ENCODE peak calls at places on chromosomes 5 and 9, in four cellular contexts. A is hepatocyte, G is left ventricle myocardium inferior, Z is prostate gland. K is an unnamed sample.

GRCh38 chr5:73280821-73281746 is 108.1 kb downstream of the TMEM174 start:
- DNase-seq in A (no peak), G (no peak), Z (peak), K (peak)

GRCh38 chr9:7597716-7598115 is 201.9 kb downstream of the DMAC1 start:
- DNase-seq in A (no peak), G (no peak), Z (no peak), K (no peak)

GRCh38 chr5:93433422-93433821 is 147.6 kb downstream of the NR2F1-AS1 start:
- DNase-seq in A (no peak), G (no peak), Z (no peak), K (no peak)

GRCh38 chr9:9752722-9753121 is 860.1 kb downstream of the PTPRD start:
- DNase-seq in A (peak), G (no peak), Z (no peak), K (no peak)

GRCh38 chr5:122076023-122076422 is 2.0 kb downstream of the LOX start:
- DNase-seq in A (no peak), G (no peak), Z (no peak), K (no peak)

GRCh38 chr9:4680178-4680535 is 788 bp downstream of the CDC37L1 start:
- DNase-seq in A (peak), G (no peak), Z (no peak), K (no peak)

GRCh38 chr5:9156282-9156681 is 389.6 kb downstream of the SEMA5A start:
- DNase-seq in A (peak), G (no peak), Z (no peak), K (no peak)

GRCh38 chr5:163529698-163530097 is 24.3 kb downstream of the MAT2B start:
- DNase-seq in A (no peak), G (peak), Z (no peak), K (no peak)

GRCh38 chr9:124676159-124676551 is 95.0 kb downstream of the NR6A1 start:
- DNase-seq in A (no peak), G (no peak), Z (no peak), K (peak)

GRCh38 chr5:43020294-43020711 is 19.8 kb downstream of the ANXA2R start:
- DNase-seq in A (no peak), G (no peak), Z (no peak), K (no peak)

GRCh38 chr9:684950-685340 is 156.6 kb upstream of the DMRT1 start:
- DNase-seq in A (peak), G (no peak), Z (no peak), K (no peak)

GRCh38 chr5:131264453-131265200 is 774 bp downstream of the CDC42SE2 start:
- DNase-seq in A (peak), G (peak), Z (peak), K (no peak)

GRCh38 chr5:125269926-125270325 is 523.5 kb upstream of the ZNF608 start:
- DNase-seq in A (peak), G (no peak), Z (no peak), K (no peak)

GRCh38 chr9:124190761-124191160 is 67.0 kb upstream of the NEK6 start:
- DNase-seq in A (no peak), G (no peak), Z (no peak), K (no peak)

GRCh38 chr9:133029994-133030316 is 842 bp upstream of the GTF3C5 start:
- DNase-seq in A (no peak), G (peak), Z (no peak), K (no peak)

GRCh38 chr9:136264803-136265405 is 19.3 kb upstream of the QSOX2 start:
- DNase-seq in A (no peak), G (no peak), Z (no peak), K (no peak)

GRCh38 chr5:113123563-113123962 is 147.0 kb downstream of the DCP2 start:
- DNase-seq in A (peak), G (no peak), Z (no peak), K (no peak)

GRCh38 chr5:145697251-145698016 is 137.7 kb downstream of the PRELID2 start:
- DNase-seq in A (peak), G (no peak), Z (no peak), K (no peak)

GRCh38 chr5:83199126-83199525 is 121.8 kb downstream of the XRCC4 start:
- DNase-seq in A (no peak), G (no peak), Z (no peak), K (no peak)

GRCh38 chr5:71882826-71883744 is 164.0 kb downstream of the CARTPT start:
- DNase-seq in A (no peak), G (peak), Z (peak), K (peak)

DNA sequence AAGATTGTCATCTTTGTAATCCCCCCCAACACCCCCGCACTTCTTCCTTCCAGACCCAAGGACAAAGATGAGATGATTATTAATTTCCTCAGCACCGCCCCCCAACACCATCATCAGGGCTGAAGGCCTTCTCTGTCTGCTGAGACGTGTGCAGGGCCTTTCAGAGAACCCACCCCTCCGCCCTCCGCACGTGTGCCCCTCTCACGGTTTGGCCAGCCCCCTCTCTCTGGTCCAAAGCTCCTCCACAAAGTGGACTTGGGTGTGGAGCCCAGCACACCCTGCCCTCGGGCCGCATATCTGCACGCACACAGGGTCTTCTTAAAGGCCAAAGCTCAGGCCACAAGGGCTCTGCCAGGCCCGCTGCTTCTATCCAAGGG is 32.0 kb downstream of the PAX5 start:
- DNase-seq in A (no peak), G (no peak), Z (no peak), K (no peak)
- H3K4me3 ChIP-seq in A (no peak), G (no peak), Z (no peak), K (no peak)

GRCh38 chr5:159257629-159258283 is 5.3 kb upstream of the UBLCP1 start:
- DNase-seq in A (peak), G (no peak), Z (no peak), K (no peak)
- TF ChIP-seq CTCF in A (no peak), G (no peak), Z (no peak), K (no peak)

DNA sequence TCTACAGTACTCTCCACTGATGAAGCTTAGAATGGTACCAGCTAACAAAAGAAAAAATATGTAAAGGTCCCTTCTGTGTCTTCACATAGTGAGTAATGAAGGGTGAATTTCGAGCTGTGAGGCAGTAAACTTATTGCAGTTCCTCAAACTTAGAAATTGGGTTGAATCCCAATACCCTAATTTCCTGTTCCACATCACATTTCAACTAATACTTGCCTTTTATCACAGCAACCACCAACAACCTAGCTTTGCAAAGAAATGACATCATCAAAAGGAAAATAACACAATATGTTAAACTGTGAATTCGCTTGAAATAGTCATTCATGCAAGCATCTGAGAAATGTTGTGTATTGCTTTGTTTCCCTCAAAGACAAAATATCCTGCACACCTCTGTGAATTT is 9.4 kb upstream of the TNFAIP8 start:
- DNase-seq in A (no peak), G (no peak), Z (no peak), K (no peak)
- H3K4me3 ChIP-seq in A (no peak), G (no peak), Z (no peak), K (no peak)

DNA sequence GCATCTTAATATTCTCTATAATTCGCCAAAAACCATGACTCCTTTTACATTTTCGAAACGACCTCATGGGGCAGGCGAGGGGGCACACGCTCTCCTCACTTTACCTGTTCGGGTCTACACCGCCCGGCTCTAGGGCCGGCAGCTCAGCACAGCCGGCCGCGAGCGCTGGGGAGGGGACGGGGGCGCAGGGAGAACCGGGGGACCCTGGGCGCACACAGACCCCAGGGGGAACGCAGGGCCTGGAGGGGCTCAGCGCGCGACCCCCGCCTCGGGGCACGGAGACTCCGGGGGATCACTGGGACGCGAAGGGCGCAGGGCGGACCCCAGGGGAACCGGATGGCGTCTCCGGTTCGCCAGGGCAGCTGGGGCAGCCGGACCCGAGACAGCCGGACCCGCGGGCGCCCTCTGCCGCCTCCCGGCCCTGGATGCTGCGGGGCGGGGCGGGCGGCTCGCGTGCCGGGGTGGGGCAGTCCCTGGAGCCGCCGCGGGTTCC is at the start of gene AHRR:
- DNase-seq in A (peak), G (peak), Z (peak), K (no peak)
- TF ChIP-seq CTCF in A (peak), G (peak), Z (no peak), K (peak)

GRCh38 chr9:95460627-95461164 is 56.1 kb downstream of the PTCH1 start:
- DNase-seq in A (no peak), G (no peak), Z (no peak), K (no peak)

GRCh38 chr9:95465115-95465514 is 51.7 kb downstream of the PTCH1 start:
- DNase-seq in A (no peak), G (no peak), Z (no peak), K (no peak)

GRCh38 chr9:95461448-95462381 is 55.1 kb downstream of the PTCH1 start:
- DNase-seq in A (no peak), G (no peak), Z (no peak), K (no peak)

GRCh38 chr9:95462419-95463121 is 54.2 kb downstream of the PTCH1 start:
- DNase-seq in A (peak), G (peak), Z (peak), K (no peak)

DNA sequence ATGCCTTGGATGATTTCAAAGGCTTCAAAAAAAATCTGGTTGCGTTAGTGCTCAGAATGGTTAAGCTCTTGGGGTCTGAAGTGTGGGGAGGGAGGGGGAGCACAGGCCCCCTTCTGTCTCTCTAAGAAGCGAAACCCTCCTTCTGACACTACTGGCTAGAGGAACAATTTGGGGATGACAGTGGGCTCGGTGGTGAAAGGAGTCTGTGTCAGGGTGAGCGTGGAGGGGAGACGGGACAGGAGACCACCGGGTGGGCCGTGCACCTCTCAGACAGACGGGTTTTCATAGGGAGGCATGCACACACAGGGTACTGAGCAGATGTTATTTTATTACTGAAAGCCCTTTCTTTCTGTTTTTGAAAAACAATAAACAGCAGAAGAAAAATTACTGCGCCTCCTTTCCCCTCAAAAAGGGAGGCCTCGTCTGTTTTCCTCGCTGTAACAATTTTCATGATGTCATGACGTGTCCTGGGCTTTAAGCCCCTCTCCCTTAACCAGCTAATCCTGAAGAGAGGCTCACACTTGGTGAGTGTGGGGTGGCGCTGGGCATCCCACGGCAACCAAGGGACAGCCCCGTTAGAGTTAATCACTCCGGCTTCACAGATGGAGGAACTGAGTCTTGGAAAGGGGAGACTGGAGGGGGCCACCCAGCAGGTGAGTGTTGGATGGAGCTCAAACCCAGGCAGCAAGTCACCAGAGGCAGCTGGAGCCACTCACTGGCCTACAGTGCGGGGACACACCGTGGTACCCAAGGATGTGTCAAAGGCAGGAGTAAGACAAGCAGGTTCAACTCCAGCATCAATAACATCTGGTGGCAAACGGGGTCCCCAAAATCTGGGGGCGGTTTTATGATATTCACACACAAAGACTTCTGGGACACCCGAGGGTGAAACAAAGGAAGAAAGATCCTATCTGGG is 53.4 kb downstream of the PTCH1 start:
- DNase-seq in A (no peak), G (no peak), Z (no peak), K (no peak)
- H3K4me3 ChIP-seq in A (no peak), G (peak), Z (peak), K (no peak)

GRCh38 chr5:15807861-15808260 is 307.9 kb downstream of the FBXL7 start:
- DNase-seq in A (peak), G (peak), Z (no peak), K (no peak)
- TF ChIP-seq CTCF in A (no peak), G (peak), Z (no peak), K (peak)

DNA sequence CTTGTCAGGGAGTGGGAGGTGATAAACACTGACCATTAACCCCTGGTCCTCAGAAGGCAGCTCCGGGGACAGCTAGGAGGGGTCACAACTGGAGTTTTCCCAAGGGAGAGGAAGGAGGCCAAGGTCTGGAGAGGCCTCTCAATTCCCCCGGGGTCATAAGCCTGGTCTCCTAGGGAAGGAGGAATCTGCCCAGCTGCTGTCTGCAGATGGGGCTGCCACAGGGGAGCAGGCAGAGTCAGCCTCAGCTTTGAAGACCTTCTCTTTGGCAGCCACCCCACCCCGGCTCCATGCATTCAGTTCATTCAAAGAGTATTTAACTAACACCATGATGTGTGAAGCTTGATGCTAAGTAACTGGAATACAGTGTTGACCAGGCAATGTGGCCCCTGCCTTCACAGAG is 74.6 kb upstream of the HSPA9 start:
- DNase-seq in A (no peak), G (no peak), Z (no peak), K (no peak)
- H3K4me3 ChIP-seq in A (no peak), G (no peak), Z (no peak), K (no peak)

GRCh38 chr5:166961938-166962337 is 1329.5 kb upstream of the WWC1 start:
- DNase-seq in A (no peak), G (no peak), Z (no peak), K (no peak)

GRCh38 chr5:166957763-166958162 is 1333.7 kb upstream of the WWC1 start:
- DNase-seq in A (no peak), G (no peak), Z (no peak), K (no peak)

GRCh38 chr5:166962470-166962869 is 1329.0 kb upstream of the WWC1 start:
- DNase-seq in A (peak), G (no peak), Z (no peak), K (no peak)

DNA sequence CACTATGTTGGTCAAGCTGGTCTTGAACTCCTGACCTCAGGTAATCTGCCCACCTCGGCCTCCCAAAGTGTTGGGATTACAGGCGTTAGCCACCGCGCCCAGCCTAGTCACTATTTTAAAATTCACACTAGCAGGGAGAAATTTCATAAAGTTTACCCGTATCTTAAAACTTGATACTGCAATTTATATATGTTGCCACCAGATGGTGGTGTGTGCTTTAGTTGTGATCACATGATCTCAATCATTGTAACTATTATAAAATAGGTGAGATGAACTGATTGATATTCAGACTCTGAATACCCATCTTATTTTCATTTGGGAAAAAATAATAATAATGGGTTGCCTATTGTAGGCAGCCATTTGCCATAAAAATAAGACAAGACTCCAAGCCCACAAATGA is 1330.4 kb upstream of the WWC1 start:
- DNase-seq in A (no peak), G (no peak), Z (no peak), K (peak)
- TF ChIP-seq CTCF in A (peak), G (peak), Z (no peak), K (peak)

GRCh38 chr5:180170810-180171567 is 38.0 kb downstream of the RASGEF1C start:
- DNase-seq in A (no peak), G (no peak), Z (no peak), K (no peak)
- H3K4me3 ChIP-seq in A (no peak), G (no peak), Z (no peak), K (no peak)

GRCh38 chr5:74546796-74547195 is 93.7 kb downstream of the ENC1 start:
- DNase-seq in A (no peak), G (no peak), Z (no peak), K (no peak)
- TF ChIP-seq CTCF in A (no peak), G (no peak), Z (no peak), K (no peak)